ENCODE peak calls at places on chromosomes 5 and 9, in ten cellular contexts. R is ecto neural progenitor cell; M is NCI-H524; C is C1 segment of cervical spinal cord; Z is SW480; P is HEK293T; Q is lung microvascular endothelial cell; H is NCI-H2081; B is upper lobe of right lung; T is naive thymus-derived CD8-positive, alpha-beta T cell. L is an unnamed sample.

GRCh38 chr5:160835818-160836528 is 16.0 kb downstream of the ATP10B start:
- DNase-seq in R (no peak), M (no peak), C (no peak), Z (no peak), P (no peak), Q (no peak), H (no peak), B (no peak), T (no peak), L (no peak)

GRCh38 chr9:91919621-91920020 is 30.4 kb downstream of the ROR2 start:
- DNase-seq in R (no peak), M (no peak), C (no peak), Z (no peak), P (no peak), Q (no peak), H (no peak), B (no peak), T (no peak), L (no peak)

GRCh38 chr5:34039398-34040157 is 3.4 kb downstream of the C1QTNF3 start:
- DNase-seq in R (no peak), M (no peak), C (no peak), Z (no peak), P (no peak), Q (no peak), H (no peak), B (no peak), T (no peak), L (no peak)

GRCh38 chr9:83701286-83701685 is 6.5 kb downstream of the UBQLN1 start:
- DNase-seq in R (no peak), M (no peak), C (no peak), Z (no peak), P (no peak), Q (no peak), H (no peak), B (no peak), T (no peak), L (no peak)

GRCh38 chr9:95073042-95073607 is 244.4 kb downstream of the FANCC start:
- DNase-seq in R (no peak), M (peak), C (no peak), Z (no peak), P (no peak), Q (peak), H (no peak), B (peak), T (no peak), L (no peak)

GRCh38 chr9:92740446-92740961 is 24.1 kb downstream of the BICD2 start:
- DNase-seq in R (no peak), M (no peak), C (no peak), Z (no peak), P (no peak), Q (peak), H (no peak), B (peak), T (peak), L (no peak)

GRCh38 chr5:62585751-62586150 is 7.1 kb downstream of the LRRC70 start:
- DNase-seq in R (no peak), M (no peak), C (no peak), Z (no peak), P (no peak), Q (peak), H (no peak), B (no peak), T (no peak), L (no peak)

GRCh38 chr5:68224561-68225187 is 9.1 kb downstream of the PIK3R1 start:
- DNase-seq in R (no peak), M (no peak), C (no peak), Z (no peak), P (no peak), Q (no peak), H (no peak), B (no peak), T (no peak), L (no peak)

GRCh38 chr5:66669086-66669861 is 73.1 kb downstream of the MAST4 start:
- DNase-seq in R (no peak), M (no peak), C (no peak), Z (no peak), P (no peak), Q (no peak), H (no peak), B (no peak), T (no peak), L (no peak)